ENCODE peak calls at places on chromosome 10, in ten cellular contexts. R, E, G, N, D, Z, Y, S, W and J are unnamed samples. For H3K27me3 and H4K20me1, the result is how much of the 10 kb centered on the place peaks cover.

GRCh38 chr10:70679498-70679897 is 7.2 kb downstream of the ADAMTS14 start:
- DNase-seq in R (peak), E (no peak), G (no peak), N (peak), D (no peak), Z (no peak), Y (no peak), S (no peak), W (no peak), J (no peak)

GRCh38 chr10:3248526-3249255 is 76.1 kb upstream of the PITRM1 start:
- DNase-seq in R (peak), E (no peak), G (no peak), N (peak), D (peak), Z (peak), Y (peak), S (no peak), W (peak), J (peak)

GRCh38 chr10:33392706-33393105 is 58.2 kb upstream of the NRP1 start:
- DNase-seq in R (no peak), E (no peak), G (no peak), N (no peak), D (no peak), Z (no peak), Y (no peak), S (no peak), W (no peak), J (no peak)

GRCh38 chr10:51937736-51938135 is 238.3 kb upstream of the CSTF2T start:
- DNase-seq in R (peak), E (no peak), G (no peak), N (peak), D (no peak), Z (peak), Y (no peak), S (no peak), W (no peak), J (no peak)

GRCh38 chr10:72334832-72335393 is 19.8 kb downstream of the DNAJB12 start:
- DNase-seq in R (peak), E (peak), G (peak), N (no peak), D (no peak), Z (peak), Y (no peak), S (peak), W (peak), J (no peak)

GRCh38 chr10:51706225-51706624 is 6.8 kb upstream of the CSTF2T start:
- DNase-seq in R (peak), E (no peak), G (no peak), N (peak), D (no peak), Z (no peak), Y (no peak), S (no peak), W (no peak), J (no peak)

GRCh38 chr10:126417220-126417825 is 29.0 kb upstream of the ADAM12 start:
- DNase-seq in R (no peak), E (no peak), G (no peak), N (peak), D (no peak), Z (no peak), Y (no peak), S (no peak), W (no peak), J (no peak)

GRCh38 chr10:132404169-132404880 is 7.3 kb downstream of the PWWP2B start:
- DNase-seq in R (no peak), E (no peak), G (no peak), N (no peak), D (no peak), Z (no peak), Y (no peak), S (no peak), W (no peak), J (no peak)

GRCh38 chr10:80041162-80041561 is 37.3 kb upstream of the TMEM254 start:
- DNase-seq in R (no peak), E (no peak), G (no peak), N (no peak), D (no peak), Z (no peak), Y (no peak), S (no peak), W (no peak), J (no peak)

GRCh38 chr10:31413325-31413724 is 94.3 kb downstream of the ZEB1 start:
- DNase-seq in R (peak), E (no peak), G (no peak), N (no peak), D (no peak), Z (no peak), Y (no peak), S (no peak), W (peak), J (no peak)

GRCh38 chr10:132421377-132422168 is 24.6 kb downstream of the PWWP2B start:
- DNase-seq in R (peak), E (no peak), G (no peak), N (peak), D (no peak), Z (no peak), Y (no peak), S (no peak), W (no peak), J (peak)

GRCh38 chr10:87072449-87072848 is 22.2 kb downstream of the GLUD1 start:
- DNase-seq in R (no peak), E (no peak), G (no peak), N (no peak), D (no peak), Z (no peak), Y (no peak), S (no peak), W (no peak), J (no peak)

GRCh38 chr10:129780158-129780557 is 183.9 kb downstream of the EBF3 start:
- DNase-seq in R (no peak), E (no peak), G (no peak), N (no peak), D (no peak), Z (no peak), Y (no peak), S (no peak), W (no peak), J (no peak)

GRCh38 chr10:93481213-93481930 is 762 bp downstream of the MYOF start:
- DNase-seq in R (no peak), E (no peak), G (no peak), N (no peak), D (no peak), Z (peak), Y (no peak), S (no peak), W (no peak), J (no peak)

GRCh38 chr10:16652154-16652553 is 130.5 kb upstream of the C1QL3 start:
- DNase-seq in R (peak), E (no peak), G (no peak), N (peak), D (no peak), Z (peak), Y (no peak), S (no peak), W (no peak), J (peak)

GRCh38 chr10:62744136-62744535 is 60.4 kb upstream of the ADO start:
- DNase-seq in R (peak), E (no peak), G (no peak), N (peak), D (no peak), Z (no peak), Y (no peak), S (no peak), W (no peak), J (no peak)

GRCh38 chr10:93622942-93623341 is 10.6 kb downstream of the PDE6C start:
- DNase-seq in R (no peak), E (peak), G (no peak), N (no peak), D (no peak), Z (no peak), Y (no peak), S (no peak), W (no peak), J (no peak)

GRCh38 chr10:117168135-117168674 is 29.1 kb upstream of the KCNK18 start:
- DNase-seq in R (peak), E (no peak), G (peak), N (peak), D (no peak), Z (peak), Y (no peak), S (peak), W (peak), J (no peak)

GRCh38 chr10:25405871-25406270 is 231.1 kb downstream of the GPR158 start:
- DNase-seq in R (no peak), E (no peak), G (no peak), N (no peak), D (no peak), Z (peak), Y (no peak), S (no peak), W (no peak), J (no peak)

GRCh38 chr10:71213127-71213616 is 802 bp downstream of the UNC5B start:
- DNase-seq in R (peak), E (no peak), G (peak), N (peak), D (peak), Z (peak), Y (peak), S (peak), W (peak), J (peak)

GRCh38 chr10:88990528-88991160 is at the start of gene FAS:
- DNase-seq in R (peak), E (peak), G (peak), N (peak), D (peak), Z (peak), Y (peak), S (peak), W (peak), J (peak)

GRCh38 chr10:1047937-1048336 is 982 bp downstream of the IDI1 start:
- DNase-seq in R (no peak), E (no peak), G (no peak), N (peak), D (no peak), Z (no peak), Y (no peak), S (peak), W (peak), J (no peak)

GRCh38 chr10:69576334-69577011 is 3.3 kb upstream of the NEUROG3 start:
- DNase-seq in R (no peak), E (no peak), G (peak), N (peak), D (no peak), Z (peak), Y (no peak), S (peak), W (no peak), J (no peak)

GRCh38 chr10:86286591-86287421 is 79.8 kb downstream of the GRID1 start:
- DNase-seq in R (no peak), E (no peak), G (peak), N (no peak), D (no peak), Z (no peak), Y (no peak), S (no peak), W (no peak), J (no peak)

GRCh38 chr10:26457088-26457487 is 18.9 kb downstream of the APBB1IP start:
- DNase-seq in R (no peak), E (peak), G (no peak), N (no peak), D (no peak), Z (no peak), Y (no peak), S (no peak), W (no peak), J (no peak)

GRCh38 chr10:61332506-61332905 is 120.7 kb downstream of the TMEM26 start:
- DNase-seq in R (no peak), E (no peak), G (no peak), N (no peak), D (no peak), Z (no peak), Y (no peak), S (no peak), W (no peak), J (no peak)

GRCh38 chr10:20936388-20936787 is 39.3 kb upstream of the NEBL start:
- DNase-seq in R (no peak), E (no peak), G (no peak), N (no peak), D (no peak), Z (no peak), Y (no peak), S (no peak), W (no peak), J (no peak)

GRCh38 chr10:127368937-127369336 is 172.5 kb upstream of the INSYN2A start:
- DNase-seq in R (no peak), E (no peak), G (no peak), N (no peak), D (no peak), Z (no peak), Y (no peak), S (no peak), W (no peak), J (no peak)

GRCh38 chr10:1938317-1938716 is 201.0 kb upstream of the ADARB2 start:
- DNase-seq in R (no peak), E (no peak), G (no peak), N (no peak), D (no peak), Z (no peak), Y (no peak), S (no peak), W (no peak), J (no peak)

GRCh38 chr10:70651661-70652060 is 20.6 kb upstream of the ADAMTS14 start:
- DNase-seq in R (no peak), E (no peak), G (no peak), N (no peak), D (no peak), Z (peak), Y (no peak), S (peak), W (no peak), J (no peak)

GRCh38 chr10:48506147-48506917 is 98.5 kb downstream of the ARHGAP22 start:
- DNase-seq in R (peak), E (no peak), G (peak), N (peak), D (peak), Z (no peak), Y (no peak), S (no peak), W (peak), J (peak)

GRCh38 chr10:28686835-28687682 is 9.7 kb downstream of the BAMBI start:
- DNase-seq in R (peak), E (no peak), G (no peak), N (no peak), D (no peak), Z (no peak), Y (no peak), S (no peak), W (peak), J (no peak)

DNA sequence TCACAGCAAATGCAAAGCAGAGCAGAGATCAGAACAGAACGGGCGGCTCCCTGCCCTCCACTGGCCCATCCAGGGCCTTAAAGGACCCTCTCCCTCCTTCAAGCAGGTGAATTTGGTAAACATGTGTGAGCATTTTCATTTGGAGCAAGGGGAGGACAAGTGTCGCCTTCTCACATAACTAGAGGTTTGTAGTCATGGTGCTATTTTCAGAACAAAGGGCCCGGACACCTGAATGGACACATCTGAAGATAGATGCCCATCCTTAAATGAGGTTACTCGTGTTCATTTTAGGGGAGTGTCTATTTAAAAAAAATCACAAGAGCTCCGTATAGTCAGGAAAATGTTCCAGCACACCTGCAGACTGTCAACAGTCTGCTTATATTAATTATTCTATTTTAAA is 153.8 kb downstream of the PRKCQ start:
- DNase-seq in R (no peak), E (no peak), G (no peak), N (no peak), D (no peak), Z (no peak), Y (no peak), S (no peak), W (no peak), J (no peak)
- H3K27me3 ChIP-seq in R (under half), E (under half), G (under half), N (under half), D (under half), Z (under half), Y (under half), S (under half), W (under half), J (under half)

GRCh38 chr10:103429647-103430046 is 22.5 kb downstream of the CALHM2 start:
- DNase-seq in R (no peak), E (no peak), G (no peak), N (no peak), D (no peak), Z (no peak), Y (no peak), S (no peak), W (no peak), J (no peak)
- H4K20me1 ChIP-seq in R (under half), E (under half), G (under half), N (under half), D (under half), Z (under half), Y (under half), S (under half), W (under half), J (under half)

GRCh38 chr10:102234866-102235597 is 6.3 kb downstream of the PITX3 start:
- DNase-seq in R (no peak), E (no peak), G (no peak), N (no peak), D (no peak), Z (no peak), Y (no peak), S (no peak), W (no peak), J (no peak)

GRCh38 chr10:102235598-102235920 is 5.8 kb downstream of the PITX3 start:
- DNase-seq in R (peak), E (no peak), G (no peak), N (peak), D (no peak), Z (peak), Y (no peak), S (no peak), W (no peak), J (peak)

GRCh38 chr10:102237711-102238252 is 3.5 kb downstream of the PITX3 start:
- DNase-seq in R (no peak), E (no peak), G (no peak), N (no peak), D (no peak), Z (no peak), Y (no peak), S (no peak), W (no peak), J (no peak)

GRCh38 chr10:102233997-102234396 is 7.3 kb downstream of the PITX3 start:
- DNase-seq in R (no peak), E (no peak), G (no peak), N (no peak), D (no peak), Z (no peak), Y (no peak), S (no peak), W (no peak), J (no peak)

GRCh38 chr10:102235991-102236390 is 5.3 kb downstream of the PITX3 start:
- DNase-seq in R (no peak), E (no peak), G (no peak), N (no peak), D (no peak), Z (no peak), Y (no peak), S (no peak), W (no peak), J (no peak)
- H3K27me3 ChIP-seq in R (half or more), E (under half), G (half or more), N (under half), D (under half), Z (under half), Y (under half), S (half or more), W (half or more), J (under half)

GRCh38 chr10:112769611-112770370 is 180.3 kb upstream of the TCF7L2 start:
- DNase-seq in R (no peak), E (no peak), G (no peak), N (no peak), D (no peak), Z (no peak), Y (no peak), S (no peak), W (no peak), J (peak)

GRCh38 chr10:112774808-112775207 is 175.2 kb upstream of the TCF7L2 start:
- DNase-seq in R (no peak), E (no peak), G (no peak), N (no peak), D (no peak), Z (no peak), Y (no peak), S (no peak), W (no peak), J (no peak)

GRCh38 chr10:112774210-112774609 is 175.8 kb upstream of the TCF7L2 start:
- DNase-seq in R (no peak), E (no peak), G (no peak), N (no peak), D (no peak), Z (no peak), Y (no peak), S (no peak), W (no peak), J (no peak)

GRCh38 chr10:112773783-112774182 is 176.3 kb upstream of the TCF7L2 start:
- DNase-seq in R (no peak), E (no peak), G (no peak), N (no peak), D (no peak), Z (no peak), Y (no peak), S (no peak), W (no peak), J (no peak)

GRCh38 chr10:112771733-112772132 is 178.3 kb upstream of the TCF7L2 start:
- DNase-seq in R (no peak), E (no peak), G (no peak), N (no peak), D (no peak), Z (no peak), Y (no peak), S (no peak), W (no peak), J (no peak)
- H4K20me1 ChIP-seq in R (under half), E (under half), G (under half), N (under half), D (under half), Z (under half), Y (under half), S (under half), W (under half), J (under half)

DNA sequence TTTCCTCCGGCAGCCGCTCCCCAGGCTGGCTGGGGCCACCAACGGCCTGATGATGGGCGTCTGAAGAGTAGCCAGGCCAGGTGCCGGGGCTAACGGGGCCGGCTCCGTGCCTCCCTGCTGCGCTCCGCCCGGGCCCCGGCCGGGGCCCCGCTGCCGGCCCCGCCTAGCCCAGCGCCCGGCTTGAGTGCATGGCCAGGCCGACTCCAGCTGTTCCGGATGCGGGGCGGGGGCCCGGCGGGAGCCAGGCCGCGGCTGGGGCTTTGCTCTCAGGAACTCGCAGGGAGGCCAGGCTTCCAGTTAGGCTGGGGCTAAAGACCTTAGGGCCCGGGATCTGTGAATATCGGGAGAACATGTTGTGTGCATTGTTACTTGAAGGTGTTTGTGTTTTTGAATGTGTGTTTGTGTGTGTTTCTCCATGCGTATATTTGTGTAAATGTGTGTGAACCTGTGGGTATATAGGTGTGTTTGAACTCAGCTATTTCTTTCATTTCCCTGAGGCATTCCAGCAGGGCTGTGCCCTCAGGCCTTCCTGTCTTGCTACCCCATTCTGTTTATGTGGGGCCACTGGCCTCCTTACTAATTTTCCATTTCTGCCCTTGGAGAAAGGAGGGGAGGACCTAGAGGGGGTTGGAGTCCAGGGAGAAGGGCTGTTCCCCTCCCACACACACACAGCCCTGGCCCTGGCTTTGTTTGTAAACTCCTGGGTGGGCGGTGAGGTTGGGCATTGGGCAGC is 1.1 kb upstream of the LBX1 start:
- DNase-seq in R (no peak), E (no peak), G (no peak), N (peak), D (no peak), Z (no peak), Y (no peak), S (peak), W (no peak), J (no peak)
- H3K27me3 ChIP-seq in R (half or more), E (under half), G (half or more), N (half or more), D (under half), Z (half or more), Y (half or more), S (half or more), W (half or more), J (under half)